ENCODE peak calls at places on chromosomes 2 and 18, in five cellular contexts. One of them, this sample, is unnamed.

GRCh38 chr2:175792199-175792598 is 209.9 kb downstream of the LNPK start:
- DNase-seq in lower leg skin: no peak
- DNase-seq in adrenal gland: no peak
- DNase-seq in Peyer's patch: no peak
- DNase-seq in GM12891: no peak
- DNase-seq in this sample: no peak

GRCh38 chr2:54904836-54905235 is 145.4 kb downstream of the RTN4 start:
- DNase-seq in lower leg skin: no peak
- DNase-seq in adrenal gland: no peak
- DNase-seq in Peyer's patch: no peak
- DNase-seq in GM12891: no peak
- DNase-seq in this sample: no peak

GRCh38 chr2:66925128-66925527 is 472.0 kb upstream of the ETAA1 start:
- DNase-seq in lower leg skin: no peak
- DNase-seq in adrenal gland: no peak
- DNase-seq in Peyer's patch: no peak
- DNase-seq in GM12891: no peak
- DNase-seq in this sample: no peak

GRCh38 chr18:78497641-78498040 is 482.0 kb upstream of the SALL3 start:
- DNase-seq in lower leg skin: no peak
- DNase-seq in adrenal gland: no peak
- DNase-seq in Peyer's patch: no peak
- DNase-seq in GM12891: no peak
- DNase-seq in this sample: no peak

GRCh38 chr2:173355866-173356508 is 1.3 kb downstream of the CDCA7 start:
- DNase-seq in lower leg skin: no peak
- DNase-seq in adrenal gland: no peak
- DNase-seq in Peyer's patch: no peak
- DNase-seq in GM12891: no peak
- DNase-seq in this sample: no peak

GRCh38 chr2:46018773-46019593 is 278.2 kb upstream of the EPAS1 start:
- DNase-seq in lower leg skin: no peak
- DNase-seq in adrenal gland: no peak
- DNase-seq in Peyer's patch: no peak
- DNase-seq in GM12891: no peak
- DNase-seq in this sample: no peak

GRCh38 chr2:51981813-51982212 is 949.9 kb upstream of the NRXN1 start:
- DNase-seq in lower leg skin: no peak
- DNase-seq in adrenal gland: no peak
- DNase-seq in Peyer's patch: no peak
- DNase-seq in GM12891: no peak
- DNase-seq in this sample: no peak

GRCh38 chr2:25521126-25521525 is 152.3 kb downstream of the DTNB start:
- DNase-seq in lower leg skin: no peak
- DNase-seq in adrenal gland: no peak
- DNase-seq in Peyer's patch: no peak
- DNase-seq in GM12891: no peak
- DNase-seq in this sample: no peak

DNA sequence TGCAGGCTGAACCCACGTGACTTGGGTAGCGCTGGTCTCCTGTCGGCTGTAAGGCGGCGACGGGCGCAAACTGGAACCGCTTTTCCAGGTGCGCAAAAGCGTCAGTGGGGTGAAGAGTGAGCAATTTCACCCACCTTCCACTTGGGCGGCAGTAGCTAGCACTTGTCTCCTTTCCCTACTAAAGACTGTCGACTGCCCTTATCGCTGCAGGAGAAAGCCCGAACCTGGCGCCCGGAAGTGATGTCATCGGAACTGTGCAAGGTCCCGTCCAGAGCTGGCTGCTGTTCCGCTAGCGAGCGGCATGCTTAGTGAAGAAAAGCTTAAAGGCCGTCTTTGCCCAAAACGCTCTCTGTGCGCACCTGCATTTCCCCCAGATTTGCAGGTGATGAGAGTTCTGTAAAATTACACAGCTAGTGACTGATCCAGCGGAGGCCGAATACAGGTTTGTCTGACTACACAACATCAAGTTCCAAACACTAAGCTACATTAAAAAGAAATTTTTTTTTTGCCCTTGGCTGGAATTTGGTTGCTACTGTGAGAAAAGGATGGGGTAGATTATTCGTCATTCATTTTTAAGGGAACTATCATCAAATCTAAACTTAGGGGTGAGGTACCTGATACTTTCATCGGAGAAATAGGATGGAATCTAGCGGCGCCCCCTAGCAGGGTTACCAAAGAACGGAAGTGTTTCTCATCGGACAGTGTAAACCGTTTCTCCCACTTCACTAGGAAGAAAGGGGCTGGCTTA is at the start of gene OSGEPL1:
- DNase-seq in lower leg skin: peak
- DNase-seq in adrenal gland: peak
- DNase-seq in Peyer's patch: peak
- DNase-seq in GM12891: peak
- DNase-seq in this sample: peak
- TF ChIP-seq POLR2A in lower leg skin: no peak
- TF ChIP-seq POLR2A in adrenal gland: peak
- TF ChIP-seq POLR2A in Peyer's patch: no peak
- TF ChIP-seq POLR2A in GM12891: peak
- TF ChIP-seq POLR2A in this sample: peak

GRCh38 chr2:27086090-27086721 is 366 bp upstream of the KHK start:
- DNase-seq in lower leg skin: peak
- DNase-seq in adrenal gland: peak
- DNase-seq in Peyer's patch: peak
- DNase-seq in GM12891: peak
- DNase-seq in this sample: peak
- TF ChIP-seq POLR2A in lower leg skin: no peak
- TF ChIP-seq POLR2A in adrenal gland: peak
- TF ChIP-seq POLR2A in Peyer's patch: peak
- TF ChIP-seq POLR2A in GM12891: peak
- TF ChIP-seq POLR2A in this sample: peak

DNA sequence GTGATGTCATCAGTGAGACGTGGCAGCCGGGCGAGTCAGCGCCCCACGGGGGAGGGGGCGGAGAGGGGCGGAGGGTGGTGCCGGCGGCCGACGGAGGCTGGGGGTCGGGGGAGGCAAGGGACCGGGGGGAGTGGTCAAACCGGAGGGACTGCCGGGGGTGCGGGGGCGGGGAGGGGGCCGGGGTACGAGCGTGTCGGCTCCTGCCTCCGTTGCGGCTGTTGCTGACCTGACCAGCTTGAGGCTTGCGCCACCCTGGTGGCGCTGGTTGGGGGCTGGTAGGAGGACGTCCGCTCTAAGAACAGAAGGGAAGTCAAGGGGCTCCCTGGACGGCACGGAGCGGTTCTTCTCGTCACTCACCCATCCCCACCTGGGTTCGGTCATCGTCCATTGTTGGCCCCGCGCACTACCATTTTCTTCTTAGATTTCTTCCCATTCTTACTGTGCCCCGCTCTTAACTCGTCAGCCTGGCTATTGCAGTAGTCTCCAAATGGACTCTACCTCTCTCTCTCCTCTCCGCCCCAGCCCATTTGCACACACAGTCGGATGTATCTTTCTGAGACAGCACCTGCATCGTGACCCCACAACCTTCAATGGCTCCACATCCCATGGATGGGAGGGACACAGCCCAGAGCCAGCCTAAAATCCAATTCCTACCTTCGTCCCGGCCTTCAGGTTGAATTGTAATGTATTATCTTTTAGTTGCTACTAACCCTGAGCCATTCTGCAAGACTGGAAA is 702 bp upstream of the RAB1A start:
- DNase-seq in lower leg skin: no peak
- DNase-seq in adrenal gland: no peak
- DNase-seq in Peyer's patch: no peak
- DNase-seq in GM12891: peak
- DNase-seq in this sample: peak
- TF ChIP-seq POLR2A in lower leg skin: no peak
- TF ChIP-seq POLR2A in adrenal gland: no peak
- TF ChIP-seq POLR2A in Peyer's patch: no peak
- TF ChIP-seq POLR2A in GM12891: no peak
- TF ChIP-seq POLR2A in this sample: peak

GRCh38 chr2:241149925-241150659 is at the start of gene PPP1R7:
- DNase-seq in lower leg skin: peak
- DNase-seq in adrenal gland: peak
- DNase-seq in Peyer's patch: peak
- DNase-seq in GM12891: peak
- DNase-seq in this sample: peak
- TF ChIP-seq POLR2A in lower leg skin: no peak
- TF ChIP-seq POLR2A in adrenal gland: peak
- TF ChIP-seq POLR2A in Peyer's patch: peak
- TF ChIP-seq POLR2A in GM12891: peak
- TF ChIP-seq POLR2A in this sample: peak

GRCh38 chr2:26764078-26764887 is at the start of gene SLC35F6:
- DNase-seq in lower leg skin: peak
- DNase-seq in adrenal gland: peak
- DNase-seq in Peyer's patch: peak
- DNase-seq in GM12891: peak
- DNase-seq in this sample: peak
- TF ChIP-seq POLR2A in lower leg skin: peak
- TF ChIP-seq POLR2A in adrenal gland: peak
- TF ChIP-seq POLR2A in Peyer's patch: peak
- TF ChIP-seq POLR2A in GM12891: peak
- TF ChIP-seq POLR2A in this sample: peak

GRCh38 chr2:20187331-20187730 is 37.6 kb downstream of the SDC1 start:
- DNase-seq in lower leg skin: no peak
- DNase-seq in adrenal gland: no peak
- DNase-seq in Peyer's patch: no peak
- DNase-seq in GM12891: no peak
- DNase-seq in this sample: no peak

GRCh38 chr2:20186855-20187187 is 38.1 kb downstream of the SDC1 start:
- DNase-seq in lower leg skin: no peak
- DNase-seq in adrenal gland: no peak
- DNase-seq in Peyer's patch: no peak
- DNase-seq in GM12891: no peak
- DNase-seq in this sample: no peak

GRCh38 chr2:20188201-20188600 is 36.7 kb downstream of the SDC1 start:
- DNase-seq in lower leg skin: no peak
- DNase-seq in adrenal gland: no peak
- DNase-seq in Peyer's patch: no peak
- DNase-seq in GM12891: no peak
- DNase-seq in this sample: no peak

GRCh38 chr2:20185176-20186022 is 39.5 kb downstream of the SDC1 start:
- DNase-seq in lower leg skin: no peak
- DNase-seq in adrenal gland: no peak
- DNase-seq in Peyer's patch: no peak
- DNase-seq in GM12891: no peak
- DNase-seq in this sample: no peak

DNA sequence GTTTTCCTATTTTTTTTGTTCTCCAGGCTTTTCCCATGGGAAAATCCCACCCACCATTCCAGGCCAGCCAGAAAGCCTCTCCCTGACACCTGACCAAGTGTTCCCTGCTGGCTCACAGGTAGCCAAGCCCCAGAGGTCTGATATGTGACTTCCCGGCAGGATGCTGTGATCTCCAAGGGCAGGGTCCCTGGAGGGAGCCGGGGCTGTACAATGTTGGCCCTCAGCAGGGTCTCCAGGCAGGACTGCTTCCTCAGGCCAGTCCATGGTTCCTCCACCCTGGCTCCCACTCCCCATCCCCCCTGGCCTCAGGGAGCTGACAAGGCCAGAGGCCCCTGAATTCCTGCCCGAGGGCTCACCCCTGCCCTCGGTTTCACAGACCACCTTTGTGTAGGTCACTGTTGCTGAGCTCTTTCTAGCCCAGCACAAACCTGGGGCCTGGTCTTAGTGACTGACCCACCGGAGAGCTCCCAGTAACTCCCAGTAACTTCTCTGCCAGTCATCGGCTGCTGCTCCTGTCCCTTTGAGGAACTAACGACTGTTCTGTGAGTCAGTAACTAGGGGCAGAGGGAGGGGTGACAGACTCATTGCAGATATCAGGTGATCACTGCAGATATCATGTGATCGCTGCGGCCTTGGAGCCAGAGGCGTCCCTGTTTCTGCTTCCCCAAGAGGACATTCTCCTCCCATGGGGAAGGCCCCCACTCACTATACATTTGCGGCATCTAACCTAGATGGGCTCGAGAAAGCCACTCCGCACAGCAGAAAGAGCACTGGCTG is 38.7 kb downstream of the SDC1 start:
- DNase-seq in lower leg skin: no peak
- DNase-seq in adrenal gland: peak
- DNase-seq in Peyer's patch: no peak
- DNase-seq in GM12891: peak
- DNase-seq in this sample: no peak
- TF ChIP-seq POLR2A in lower leg skin: no peak
- TF ChIP-seq POLR2A in adrenal gland: peak
- TF ChIP-seq POLR2A in Peyer's patch: peak
- TF ChIP-seq POLR2A in GM12891: no peak
- TF ChIP-seq POLR2A in this sample: peak

GRCh38 chr2:42567806-42568429 is 514 bp upstream of the MTA3 start:
- DNase-seq in lower leg skin: peak
- DNase-seq in adrenal gland: peak
- DNase-seq in Peyer's patch: peak
- DNase-seq in GM12891: peak
- DNase-seq in this sample: peak

GRCh38 chr2:42566837-42567251 is 1.6 kb upstream of the MTA3 start:
- DNase-seq in lower leg skin: no peak
- DNase-seq in adrenal gland: no peak
- DNase-seq in Peyer's patch: peak
- DNase-seq in GM12891: no peak
- DNase-seq in this sample: no peak

GRCh38 chr2:42568431-42569115 is at the start of gene MTA3:
- DNase-seq in lower leg skin: peak
- DNase-seq in adrenal gland: peak
- DNase-seq in Peyer's patch: peak
- DNase-seq in GM12891: peak
- DNase-seq in this sample: peak

GRCh38 chr2:42567389-42567788 is 1.0 kb upstream of the MTA3 start:
- DNase-seq in lower leg skin: no peak
- DNase-seq in adrenal gland: no peak
- DNase-seq in Peyer's patch: no peak
- DNase-seq in GM12891: no peak
- DNase-seq in this sample: no peak

GRCh38 chr2:42566006-42566405 is 2.4 kb upstream of the MTA3 start:
- DNase-seq in lower leg skin: no peak
- DNase-seq in adrenal gland: no peak
- DNase-seq in Peyer's patch: no peak
- DNase-seq in GM12891: no peak
- DNase-seq in this sample: no peak
- TF ChIP-seq POLR2A in lower leg skin: no peak
- TF ChIP-seq POLR2A in adrenal gland: no peak
- TF ChIP-seq POLR2A in Peyer's patch: no peak
- TF ChIP-seq POLR2A in GM12891: no peak
- TF ChIP-seq POLR2A in this sample: no peak

GRCh38 chr2:159903404-159904126 is 105.6 kb upstream of the CD302 start:
- DNase-seq in lower leg skin: no peak
- DNase-seq in adrenal gland: peak
- DNase-seq in Peyer's patch: peak
- DNase-seq in GM12891: peak
- DNase-seq in this sample: peak
- TF ChIP-seq POLR2A in lower leg skin: no peak
- TF ChIP-seq POLR2A in adrenal gland: no peak
- TF ChIP-seq POLR2A in Peyer's patch: peak
- TF ChIP-seq POLR2A in GM12891: peak
- TF ChIP-seq POLR2A in this sample: peak

GRCh38 chr2:237512774-237513466 is 25.9 kb downstream of the MLPH start:
- DNase-seq in lower leg skin: peak
- DNase-seq in adrenal gland: peak
- DNase-seq in Peyer's patch: peak
- DNase-seq in GM12891: peak
- DNase-seq in this sample: peak
- TF ChIP-seq POLR2A in lower leg skin: no peak
- TF ChIP-seq POLR2A in adrenal gland: no peak
- TF ChIP-seq POLR2A in Peyer's patch: no peak
- TF ChIP-seq POLR2A in GM12891: no peak
- TF ChIP-seq POLR2A in this sample: no peak

This sample was measured in GM12892.